ENCODE peak calls at places on chromosomes 3 and 15, in five cellular contexts. U is H1, K is K562, F is HepG2, Z is GM12878. D is an unnamed sample.

GRCh38 chr3:72745146-72745976 is 102.9 kb downstream of the SHQ1 start:
- DNase-seq in U (no peak), F (no peak), Z (no peak), K (no peak), D (no peak)

GRCh38 chr3:4597204-4597985 is 104.2 kb downstream of the ITPR1 start:
- DNase-seq in Z (no peak), K (no peak), U (no peak), F (no peak), D (no peak)

GRCh38 chr3:107184375-107184774 is 192.9 kb upstream of the CCDC54 start:
- DNase-seq in K (no peak), Z (no peak), F (no peak), U (no peak), D (peak; percentile 4)

GRCh38 chr3:159039286-159039685 is 237.4 kb downstream of the MFSD1 start:
- DNase-seq in F (no peak), Z (no peak), K (no peak), U (no peak), D (no peak)

GRCh38 chr3:139358857-139359562 is 15.2 kb downstream of the MRPS22 start:
- DNase-seq in K (no peak), Z (peak; percentile 11), U (no peak), F (no peak), D (no peak)

GRCh38 chr15:70852501-70853269 is 1.3 kb downstream of the LARP6 start:
- DNase-seq in Z (no peak), U (no peak), K (no peak), F (no peak), D (no peak)

GRCh38 chr15:75712668-75713337 is at the start of gene CSPG4:
- DNase-seq in K (peak; percentile 82), Z (no peak), F (no peak), U (no peak), D (peak; percentile 84)

GRCh38 chr3:64061628-64062027 is 38.3 kb upstream of the PSMD6 start:
- DNase-seq in F (no peak), Z (no peak), U (no peak), K (no peak), D (no peak)

GRCh38 chr3:125085166-125085565 is 29.4 kb upstream of the HEG1 start:
- DNase-seq in U (no peak), K (no peak), Z (no peak), F (no peak), D (no peak)

GRCh38 chr3:96354742-96355141 is 459.7 kb upstream of the EPHA6 start:
- DNase-seq in U (no peak), K (no peak), F (no peak), Z (no peak), D (no peak)

GRCh38 chr15:99212401-99212800 is 37.0 kb downstream of the TTC23 start:
- DNase-seq in Z (no peak), K (no peak), F (no peak), U (no peak), D (no peak)
- TF ChIP-seq POLR2AphosphoS5 in Z (no peak), K (no peak), F (no peak), U (no peak), D (no peak)

GRCh38 chr15:23645379-23646164 is 2.1 kb downstream of the MAGEL2 start:
- DNase-seq in Z (no peak), F (peak; percentile 3), K (no peak), U (no peak), D (peak; percentile 84)
- TF ChIP-seq CREB1 in Z (no peak), F (no peak), K (no peak), U (no peak), D (no peak)

GRCh38 chr3:116059421-116060096 is 385.7 kb downstream of the LSAMP start:
- DNase-seq in K (peak; percentile 10), Z (no peak), F (peak; percentile 1), U (peak; percentile 61), D (peak; percentile 52)
- TF ChIP-seq POLR2AphosphoS5 in K (no peak), Z (no peak), F (no peak), U (no peak), D (no peak)

DNA sequence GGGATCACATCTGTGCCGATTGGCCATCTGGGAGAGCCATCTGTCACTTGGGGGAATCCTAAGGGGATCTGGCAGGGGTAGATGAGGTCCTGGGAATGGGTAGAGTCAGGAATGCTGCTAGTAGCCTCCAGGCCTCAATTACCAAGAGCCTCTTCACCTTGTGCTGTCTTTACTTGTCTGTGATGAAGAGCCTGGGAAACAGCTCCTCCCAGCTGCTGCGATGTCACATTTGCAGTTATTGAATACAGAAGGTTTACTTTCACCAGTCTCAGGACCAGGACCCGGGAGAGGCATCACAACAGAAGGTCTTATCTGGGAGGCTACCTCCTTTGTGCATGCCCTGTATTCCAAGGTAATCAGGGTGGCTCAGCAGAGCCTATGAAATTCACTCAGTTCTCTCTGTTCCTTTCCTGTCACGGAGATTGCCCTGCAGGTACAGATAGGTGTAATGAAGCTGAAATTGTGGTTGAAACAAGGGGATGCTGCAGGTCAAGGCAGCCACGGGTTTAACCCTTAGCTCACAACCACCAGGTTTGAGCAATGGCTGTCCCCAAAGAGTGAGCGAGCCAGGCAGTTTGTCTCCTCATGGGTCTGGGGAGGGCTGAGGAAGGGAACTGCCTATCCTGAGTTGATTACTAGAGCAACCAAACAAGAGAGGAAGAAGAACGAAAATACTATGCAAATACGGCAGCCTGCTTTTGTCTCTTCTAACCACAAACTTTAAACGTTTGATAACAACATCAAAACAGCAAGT is 298.9 kb upstream of the RORA start:
- DNase-seq in Z (peak; percentile 8), F (no peak), U (no peak), K (no peak), D (peak; percentile 41)
- TF ChIP-seq CREB1 in Z (no peak), F (no peak), U (no peak), K (no peak), D (no peak)

GRCh38 chr15:33114484-33114767 is 80.1 kb downstream of the FMN1 start:
- DNase-seq in F (no peak), Z (no peak), K (no peak), U (no peak), D (no peak)
- TF ChIP-seq POLR2AphosphoS5 in F (no peak), Z (no peak), K (no peak), U (no peak), D (no peak)

DNA sequence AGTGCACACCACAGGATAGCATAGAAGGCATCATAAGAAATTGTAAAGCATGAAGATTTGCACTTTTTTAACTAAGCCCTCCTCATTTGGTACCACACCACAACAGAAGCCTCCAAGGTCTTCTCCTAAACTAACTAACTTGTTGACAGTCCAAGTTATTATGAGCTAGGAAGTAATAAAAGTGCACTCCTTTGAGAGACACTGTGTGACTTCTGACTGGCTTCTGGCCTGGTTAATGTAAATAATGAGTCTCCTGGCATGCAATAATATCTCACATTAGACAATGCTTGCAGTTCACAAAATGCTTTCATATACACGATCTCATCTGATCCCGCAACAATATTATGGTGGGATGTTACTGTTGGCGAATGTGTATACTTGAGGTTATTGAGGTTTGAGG is 103.9 kb upstream of the SLC24A5 start:
- DNase-seq in U (no peak), Z (no peak), F (no peak), K (no peak), D (no peak)
- TF ChIP-seq CREB1 in U (no peak), Z (no peak), F (no peak), K (no peak), D (no peak)

DNA sequence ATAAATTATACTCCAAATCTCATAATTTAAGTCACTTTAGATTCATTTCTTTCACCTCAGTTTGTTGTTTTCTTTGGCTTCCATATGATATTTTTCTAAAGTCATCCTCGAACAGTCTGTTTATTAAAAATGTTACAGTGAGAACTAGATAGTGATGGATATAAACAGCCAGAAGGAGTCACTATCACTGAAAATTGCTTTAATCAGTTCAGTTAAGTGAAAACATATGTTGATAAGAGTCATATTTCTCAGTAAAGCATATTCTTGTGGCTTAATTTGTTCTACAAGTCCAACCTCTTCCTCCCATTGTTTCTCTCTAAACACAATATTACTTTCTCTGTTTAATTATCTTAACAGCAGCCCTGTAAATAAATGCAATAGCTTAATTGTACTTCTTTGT is 427.5 kb upstream of the ALCAM start:
- DNase-seq in F (no peak), K (no peak), U (no peak), Z (no peak), D (no peak)
- TF ChIP-seq POLR2AphosphoS5 in F (no peak), K (no peak), U (no peak), Z (no peak), D (no peak)